ENCODE peak calls at places on chromosomes 4 and X, in eight cellular contexts. M, T, N, U, V, P, Z and J are unnamed samples.

GRCh38 chr4:46506876-46507275 is 116.9 kb upstream of the GABRA2 start:
- DNase-seq in U (no peak), N (peak; percentile 83), P (peak; percentile 12), V (no peak), M (no peak), Z (no peak), T (no peak), J (no peak)

GRCh38 chr4:88725143-88725542 is 27.5 kb upstream of the NAP1L5 start:
- DNase-seq in V (no peak), M (no peak), T (no peak), U (no peak), N (no peak), P (no peak), Z (no peak), J (no peak)

GRCh38 chr4:110306363-110306762 is 107.9 kb upstream of the ELOVL6 start:
- DNase-seq in V (no peak), N (no peak), Z (no peak), P (no peak), T (no peak), U (no peak), M (no peak), J (no peak)

GRCh38 chr4:22410645-22411247 is 105.1 kb downstream of the ADGRA3 start:
- DNase-seq in Z (no peak), U (peak; percentile 22), V (no peak), N (no peak), T (peak; percentile 18), M (no peak), P (peak; percentile 28), J (no peak)

GRCh38 chr4:107736924-107737448 is 17.0 kb upstream of the PAPSS1 start:
- DNase-seq in U (peak; percentile 76), Z (no peak), M (no peak), P (peak; percentile 69), V (peak; percentile 13), N (peak; percentile 25), T (peak; percentile 81), J (peak; percentile 78)

GRCh38 chr4:7325541-7325940 is 109.2 kb downstream of the PSAPL1 start:
- DNase-seq in T (no peak), M (no peak), Z (no peak), V (no peak), P (no peak), U (no peak), N (no peak), J (no peak)

GRCh38 chr4:44186096-44186849 is 262.3 kb downstream of the KCTD8 start:
- DNase-seq in T (no peak), Z (no peak), M (no peak), U (no peak), N (peak; percentile 21), P (no peak), V (no peak), J (no peak)

GRCh38 chr4:76213415-76214268 is at the start of gene SCARB2:
- DNase-seq in T (peak; percentile 91), Z (peak; percentile 74), M (peak; percentile 51), V (peak; percentile 63), U (peak; percentile 78), N (peak; percentile 78), P (peak; percentile 89), J (peak; percentile 80)

GRCh38 chrX:12997898-12998687 is 23.2 kb downstream of the TMSB4X start:
- DNase-seq in P (no peak), Z (no peak), T (peak; percentile 64), V (no peak), M (no peak), N (no peak), U (no peak), J (no peak)

GRCh38 chrX:109936114-109936513 is 66.8 kb upstream of the TMEM164 start:
- DNase-seq in P (no peak), N (no peak), V (no peak), T (no peak), U (no peak), M (no peak), Z (no peak), J (no peak)

GRCh38 chr4:102263024-102263787 is 82.1 kb downstream of the SLC39A8 start:
- DNase-seq in Z (no peak), M (no peak), U (peak; percentile 76), P (peak; percentile 65), V (no peak), T (peak; percentile 66), N (peak; percentile 54), J (peak; percentile 32)